ENCODE peak calls at places on chromosome 7, in seven cellular contexts. P, U, D, F, Y, O and H are unnamed samples.
A peak's percentile ranks its signal among the peaks of the same experiment; 100 is the strongest.

GRCh38 chr7:134365341-134366054 is 48.8 kb upstream of the SLC35B4 start:
- DNase-seq in P (no peak), U (no peak), D (peak; percentile 56), F (no peak), Y (peak; percentile 22), O (no peak), H (peak; percentile 88)

GRCh38 chr7:95927781-95928180 is 155.4 kb downstream of the DYNC1I1 start:
- DNase-seq in P (no peak), U (no peak), D (no peak), F (no peak), Y (no peak), O (peak; percentile 70), H (no peak)

GRCh38 chr7:324011-324410 is 34.0 kb downstream of the FOXL3 start:
- DNase-seq in P (no peak), U (no peak), D (no peak), F (no peak), Y (no peak), O (peak; percentile 4), H (no peak)

GRCh38 chr7:2120841-2121830 is 111.6 kb downstream of the MAD1L1 start:
- DNase-seq in P (no peak), U (no peak), D (no peak), F (no peak), Y (no peak), O (no peak), H (no peak)

GRCh38 chr7:69245646-69246045 is 352.6 kb upstream of the AUTS2 start:
- DNase-seq in P (no peak), U (no peak), D (no peak), F (no peak), Y (no peak), O (no peak), H (no peak)

GRCh38 chr7:155998328-155998691 is 186.0 kb upstream of the SHH start:
- DNase-seq in P (no peak), U (no peak), D (no peak), F (no peak), Y (no peak), O (no peak), H (no peak)

GRCh38 chr7:103532955-103533354 is 86.9 kb upstream of the SLC26A5 start:
- DNase-seq in P (no peak), U (no peak), D (no peak), F (no peak), Y (no peak), O (no peak), H (no peak)

GRCh38 chr7:95264225-95264927 is 60.0 kb downstream of the PON1 start:
- DNase-seq in P (no peak), U (no peak), D (no peak), F (no peak), Y (peak; percentile 90), O (no peak), H (peak; percentile 52)

GRCh38 chr7:157495594-157495993 is 158.8 kb downstream of the DNAJB6 start:
- DNase-seq in P (no peak), U (no peak), D (no peak), F (no peak), Y (no peak), O (no peak), H (no peak)

GRCh38 chr7:111835066-111835465 is 272.8 kb upstream of the IMMP2L start:
- DNase-seq in P (no peak), U (no peak), D (no peak), F (no peak), Y (peak; percentile 65), O (no peak), H (peak; percentile 93)

GRCh38 chr7:155458317-155459132 is 596 bp downstream of the EN2 start:
- DNase-seq in P (no peak), U (no peak), D (no peak), F (no peak), Y (no peak), O (no peak), H (no peak)

GRCh38 chr7:30179016-30179436 is 44.2 kb downstream of the MTURN start:
- DNase-seq in P (no peak), U (no peak), D (no peak), F (no peak), Y (no peak), O (no peak), H (no peak)

GRCh38 chr7:15007507-15007906 is 105.0 kb upstream of the DGKB start:
- DNase-seq in P (no peak), U (no peak), D (peak; percentile 26), F (no peak), Y (no peak), O (no peak), H (peak; percentile 7)

GRCh38 chr7:33590902-33591301 is 314.4 kb upstream of the BMPER start:
- DNase-seq in P (no peak), U (no peak), D (no peak), F (no peak), Y (peak; percentile 33), O (no peak), H (peak; percentile 44)

GRCh38 chr7:127705461-127705959 is 53.5 kb downstream of the SND1 start:
- DNase-seq in P (no peak), U (no peak), D (no peak), F (no peak), Y (no peak), O (no peak), H (peak; percentile 31)

GRCh38 chr7:95922191-95922590 is 149.8 kb downstream of the DYNC1I1 start:
- DNase-seq in P (no peak), U (no peak), D (no peak), F (no peak), Y (no peak), O (no peak), H (peak; percentile 28)

GRCh38 chr7:92731327-92732063 is 104.9 kb downstream of the CDK6 start:
- DNase-seq in P (no peak), U (no peak), D (no peak), F (no peak), Y (no peak), O (no peak), H (no peak)

GRCh38 chr7:82078807-82079206 is 309.0 kb upstream of the HGF start:
- DNase-seq in P (no peak), U (no peak), D (no peak), F (no peak), Y (no peak), O (no peak), H (no peak)

GRCh38 chr7:29468196-29468595 is 95.4 kb upstream of the PRR15 start:
- DNase-seq in P (no peak), U (no peak), D (no peak), F (no peak), Y (no peak), O (no peak), H (no peak)

GRCh38 chr7:86598311-86598710 is 45.4 kb upstream of the GRM3 start:
- DNase-seq in P (no peak), U (no peak), D (peak; percentile 16), F (no peak), Y (no peak), O (no peak), H (no peak)

GRCh38 chr7:17584822-17585221 is 286.4 kb downstream of the AHR start:
- DNase-seq in P (no peak), U (no peak), D (no peak), F (no peak), Y (peak; percentile 11), O (no peak), H (peak; percentile 29)

GRCh38 chr7:149818536-149818840 is 19.7 kb upstream of the ZNF862 start:
- DNase-seq in P (no peak), U (no peak), D (no peak), F (no peak), Y (no peak), O (no peak), H (no peak)

GRCh38 chr7:8597565-8597964 is 164.2 kb downstream of the NXPH1 start:
- DNase-seq in P (no peak), U (no peak), D (no peak), F (no peak), Y (no peak), O (no peak), H (no peak)

GRCh38 chr7:158827411-158828342 is 1.6 kb downstream of the ESYT2 start:
- DNase-seq in P (no peak), U (no peak), D (peak; percentile 36), F (no peak), Y (no peak), O (no peak), H (peak; percentile 57)

GRCh38 chr7:67696878-67697277 is 700.2 kb downstream of the TYW1 start:
- DNase-seq in P (no peak), U (no peak), D (no peak), F (no peak), Y (no peak), O (no peak), H (no peak)

GRCh38 chr7:100418930-100419659 is 9.4 kb downstream of the ZCWPW1 start:
- DNase-seq in P (no peak), U (no peak), D (no peak), F (no peak), Y (no peak), O (no peak), H (no peak)
- TF ChIP-seq CTCF in P (no peak), U (no peak), D (no peak), F (no peak), Y (peak; percentile 3), O (no peak), H (no peak)

GRCh38 chr7:56053993-56054392 is 2.4 kb downstream of the CCT6A start:
- DNase-seq in P (no peak), U (no peak), D (no peak), F (no peak), Y (no peak), O (no peak), H (no peak)
- H3K4me3 ChIP-seq in P (no peak overlapping the region), U (no peak overlapping the region), D (no peak overlapping the region), F (no peak overlapping the region), Y (no peak overlapping the region), O (no peak overlapping the region), H (no peak overlapping the region)

GRCh38 chr7:50393076-50393475 is 57.1 kb downstream of the FIGNL1 start:
- DNase-seq in P (no peak), U (no peak), D (no peak), F (no peak), Y (no peak), O (no peak), H (no peak)
- TF ChIP-seq CTCF in P (no peak), U (no peak), D (no peak), F (no peak), Y (no peak), O (no peak), H (no peak)

DNA sequence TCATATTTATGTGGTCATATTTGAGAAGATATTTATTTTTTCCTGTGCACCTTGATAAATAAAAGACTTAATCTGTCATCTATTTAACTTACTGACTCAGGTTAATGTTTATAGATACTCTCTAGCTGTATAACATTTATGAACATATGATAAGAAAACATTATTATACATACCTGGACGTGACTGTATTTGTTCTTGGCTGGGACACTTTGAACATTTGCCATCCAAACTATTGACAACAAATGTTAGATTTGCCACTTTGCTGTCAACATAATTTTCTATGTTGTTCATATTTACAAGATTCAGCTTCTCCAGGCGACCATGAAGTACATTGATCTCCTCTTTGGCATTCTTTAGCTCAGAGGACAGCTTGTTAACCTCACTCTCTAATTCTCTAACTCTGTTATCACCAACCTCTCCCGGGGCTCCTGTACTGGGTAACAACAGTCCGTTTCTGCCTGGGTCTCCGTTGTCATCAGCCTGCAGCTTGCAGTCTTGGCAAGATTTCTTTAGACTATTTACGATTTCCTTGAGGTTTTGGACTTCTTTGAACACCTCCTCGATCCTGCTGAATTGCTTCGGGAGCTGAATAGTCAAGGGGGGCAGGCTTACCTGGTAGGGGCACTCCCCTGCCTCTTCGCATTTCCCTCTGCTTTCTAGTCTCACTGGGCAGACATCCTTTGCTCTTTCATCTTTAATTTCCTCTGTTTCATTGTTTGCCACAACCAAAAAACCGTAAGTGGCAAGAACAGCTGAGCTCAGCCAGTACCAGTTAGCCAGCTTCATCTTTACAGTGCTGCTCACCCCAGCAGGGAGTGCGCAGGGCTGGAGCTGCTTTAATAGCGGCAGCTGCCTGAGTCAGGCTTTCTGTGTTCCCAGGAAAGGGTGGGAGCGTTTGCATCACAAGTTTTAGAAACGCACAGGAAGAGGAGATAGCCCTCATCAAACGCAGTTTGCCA is at the start of gene FGL2:
- DNase-seq in P (peak; percentile 56), U (no peak), D (peak; percentile 37), F (peak; percentile 86), Y (peak; percentile 32), O (peak; percentile 71), H (peak; percentile 50)
- H3K4me3 ChIP-seq in P (peak within 1 kb of the TSS; percentile 57), U (no peak within 1 kb of the TSS), D (no peak within 1 kb of the TSS), F (peak within 1 kb of the TSS; percentile 58), Y (peak within 1 kb of the TSS; percentile 34), O (peak within 1 kb of the TSS; percentile 59), H (peak within 1 kb of the TSS; percentile 22)